ENCODE peak calls at places on chromosome 10, in nine cellular contexts. X is fibroblast of mammary gland, Q is foreskin fibroblast, H is AG09319, Y is kidney epithelial cell, E is dorsolateral prefrontal cortex, M is endothelial cell of umbilical vein, U is transverse colon, Z is pancreas. F is an unnamed sample.

GRCh38 chr10:7475954-7476353 is 65.1 kb upstream of the SFMBT2 start:
- DNase-seq in X (no peak), Q (no peak), H (no peak), Y (no peak), E (no peak), M (no peak), U (no peak), Z (no peak), F (no peak)

GRCh38 chr10:13813540-13813939 is 226.8 kb downstream of the PRPF18 start:
- DNase-seq in X (no peak), Q (no peak), H (no peak), Y (no peak), E (no peak), M (no peak), U (no peak), Z (no peak), F (no peak)

GRCh38 chr10:79102056-79102874 is 33.5 kb downstream of the ZMIZ1 start:
- DNase-seq in X (no peak), Q (peak; percentile 65), H (no peak), Y (no peak), E (no peak), M (peak; percentile 35), U (peak; percentile 64), Z (no peak), F (no peak)

GRCh38 chr10:57864789-57865676 is 402.7 kb downstream of the IPMK start:
- DNase-seq in X (no peak), Q (no peak), H (no peak), Y (no peak), E (no peak), M (no peak), U (peak; percentile 10), Z (no peak), F (peak; percentile 48)

GRCh38 chr10:11757820-11758463 is 15.8 kb downstream of the ECHDC3 start:
- DNase-seq in X (peak; percentile 82), Q (peak; percentile 92), H (peak; percentile 47), Y (no peak), E (peak; percentile 83), M (peak; percentile 84), U (peak; percentile 89), Z (peak; percentile 88), F (peak; percentile 89)

GRCh38 chr10:7239312-7239985 is 171.4 kb downstream of the SFMBT2 start:
- DNase-seq in X (no peak), Q (no peak), H (no peak), Y (no peak), E (no peak), M (no peak), U (no peak), Z (no peak), F (no peak)

GRCh38 chr10:97047788-97048187 is 138.0 kb downstream of the SLIT1 start:
- DNase-seq in X (no peak), Q (no peak), H (no peak), Y (no peak), E (no peak), M (no peak), U (no peak), Z (no peak), F (no peak)

GRCh38 chr10:11345224-11346054 is 266.0 kb downstream of the USP6NL start:
- DNase-seq in X (peak; percentile 30), Q (no peak), H (no peak), Y (peak; percentile 14), E (no peak), M (peak; percentile 61), U (peak; percentile 36), Z (no peak), F (peak; percentile 33)

GRCh38 chr10:72948762-72949161 is 5.8 kb downstream of the PLA2G12B start:
- DNase-seq in X (no peak), Q (no peak), H (no peak), Y (no peak), E (no peak), M (no peak), U (peak; percentile 14), Z (no peak), F (no peak)

GRCh38 chr10:3108575-3109105 is 41.3 kb downstream of the PFKP start:
- DNase-seq in X (no peak), Q (no peak), H (no peak), Y (no peak), E (no peak), M (no peak), U (no peak), Z (no peak), F (no peak)

GRCh38 chr10:117004238-117004626 is 755 bp downstream of the SHTN1 start:
- DNase-seq in X (peak; percentile 32), Q (no peak), H (no peak), Y (no peak), E (no peak), M (no peak), U (no peak), Z (no peak), F (no peak)

GRCh38 chr10:117004627-117005453 is at the start of gene SHTN1:
- DNase-seq in X (peak; percentile 39), Q (peak; percentile 54), H (no peak), Y (peak; percentile 21), E (peak; percentile 66), M (peak; percentile 57), U (peak; percentile 92), Z (peak; percentile 97), F (peak; percentile 87)

GRCh38 chr10:117003336-117003735 is 1.7 kb downstream of the SHTN1 start:
- DNase-seq in X (no peak), Q (no peak), H (no peak), Y (no peak), E (no peak), M (no peak), U (no peak), Z (no peak), F (peak; percentile 0)

GRCh38 chr10:117007080-117007479 is 2.1 kb upstream of the SHTN1 start:
- DNase-seq in X (peak; percentile 89), Q (peak; percentile 76), H (no peak), Y (peak; percentile 44), E (no peak), M (peak; percentile 16), U (no peak), Z (no peak), F (peak; percentile 11)

GRCh38 chr10:117005454-117006055 is 568 bp upstream of the SHTN1 start:
- DNase-seq in X (no peak), Q (peak; percentile 13), H (no peak), Y (no peak), E (peak; percentile 43), M (no peak), U (peak; percentile 9), Z (no peak), F (peak; percentile 51)
- TF ChIP-seq CTCF in X (no peak), Q (no peak), H (no peak), Y (peak; percentile 32), E (no peak), M (peak; percentile 22), U (no peak), Z (no peak), F (no peak)

DNA sequence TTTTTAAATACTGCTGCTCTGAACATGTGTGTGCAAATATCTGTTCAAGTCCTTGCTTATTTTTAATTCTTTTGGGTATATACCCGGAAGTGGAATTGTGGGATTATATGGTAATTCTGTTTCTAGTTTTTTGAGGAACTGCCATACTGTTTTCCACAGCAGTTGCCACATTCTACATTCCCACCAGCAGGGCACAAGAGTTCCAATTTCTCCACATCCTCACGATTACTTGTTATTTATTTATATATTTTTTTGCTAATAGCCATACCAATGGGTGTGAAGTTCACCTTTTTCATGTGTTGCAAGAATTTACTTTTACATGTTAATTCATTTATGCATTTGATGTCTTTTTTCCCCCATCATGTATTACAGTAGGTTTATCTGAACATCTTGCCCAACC is 79.6 kb upstream of the CXCL12 start:
- DNase-seq in X (no peak), Q (no peak), H (no peak), Y (no peak), E (no peak), M (no peak), U (no peak), Z (no peak), F (no peak)
- TF ChIP-seq CTCF in X (peak; percentile 14), Q (no peak), H (peak; percentile 11), Y (no peak), E (no peak), M (no peak), U (no peak), Z (no peak), F (no peak)

GRCh38 chr10:104642001-104642270 is 846 bp downstream of the SORCS3 start:
- DNase-seq in X (no peak), Q (peak; percentile 3), H (no peak), Y (no peak), E (no peak), M (no peak), U (no peak), Z (no peak), F (no peak)

GRCh38 chr10:104639595-104640338 is 1.3 kb upstream of the SORCS3 start:
- DNase-seq in X (no peak), Q (peak; percentile 12), H (no peak), Y (no peak), E (no peak), M (no peak), U (no peak), Z (no peak), F (no peak)

GRCh38 chr10:104641150-104642000 is at the start of gene SORCS3:
- DNase-seq in X (no peak), Q (peak; percentile 25), H (no peak), Y (no peak), E (no peak), M (no peak), U (no peak), Z (no peak), F (no peak)

GRCh38 chr10:104640339-104641149 is 546 bp upstream of the SORCS3 start:
- DNase-seq in X (no peak), Q (peak; percentile 21), H (no peak), Y (no peak), E (no peak), M (no peak), U (no peak), Z (no peak), F (no peak)

GRCh38 chr10:104638861-104639594 is 2.1 kb upstream of the SORCS3 start:
- DNase-seq in X (no peak), Q (peak; percentile 13), H (no peak), Y (no peak), E (no peak), M (no peak), U (no peak), Z (no peak), F (no peak)
- TF ChIP-seq CTCF in X (no peak), Q (peak; percentile 22), H (no peak), Y (peak; percentile 72), E (peak; percentile 67), M (peak; percentile 10), U (peak; percentile 22), Z (no peak), F (no peak)

DNA sequence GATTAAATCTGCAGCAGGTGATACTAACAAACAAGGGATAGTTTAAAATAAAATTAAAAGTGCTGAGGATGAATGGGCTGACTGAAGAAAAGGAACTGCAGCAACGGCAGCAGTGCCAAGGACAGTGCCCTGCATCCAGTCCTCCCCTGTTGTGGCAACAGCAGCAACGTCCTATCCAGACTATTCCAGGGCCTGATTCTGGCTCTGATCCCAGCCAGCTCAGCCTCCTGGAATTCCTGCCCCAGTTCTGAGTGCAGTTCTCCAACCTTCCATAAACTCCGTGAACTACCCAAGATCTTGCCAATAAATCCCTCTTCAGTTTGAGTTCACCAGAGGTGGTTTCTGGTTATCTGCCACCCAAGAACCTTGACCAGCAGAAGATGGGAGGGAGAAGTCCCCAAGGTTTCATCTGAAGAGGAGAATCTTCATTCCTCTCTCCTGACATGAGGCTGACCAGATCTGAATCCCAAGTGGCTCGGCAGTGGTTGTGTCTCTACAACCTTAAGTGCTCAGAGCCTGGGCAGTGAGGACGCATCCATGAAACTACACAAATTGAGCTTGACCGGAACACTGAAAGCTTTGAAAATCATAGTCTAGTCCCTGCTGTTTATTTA is 115.8 kb downstream of the SORBS1 start:
- DNase-seq in X (peak; percentile 79), Q (peak; percentile 88), H (peak; percentile 35), Y (no peak), E (no peak), M (peak; percentile 84), U (peak; percentile 69), Z (peak; percentile 72), F (peak; percentile 12)
- TF ChIP-seq CTCF in X (no peak), Q (no peak), H (no peak), Y (no peak), E (no peak), M (no peak), U (no peak), Z (no peak), F (no peak)

F was measured in Calu3.